ENCODE peak calls at places on chromosomes 13 and 19, in seven cellular contexts. A, J, D, T, L, F and B are unnamed samples.

GRCh38 chr19:33778089-33778791 is 18.4 kb upstream of the KCTD15 start:
- DNase-seq in F (peak; percentile 99), T (peak; percentile 98), A (peak; percentile 47), D (peak; percentile 54), J (no peak), L (peak; percentile 88), B (peak; percentile 81)

GRCh38 chr19:43667524-43668405 is 2.2 kb downstream of the PLAUR start:
- DNase-seq in A (no peak), F (peak; percentile 47), D (no peak), T (no peak), L (peak; percentile 76), J (no peak), B (peak; percentile 99)

GRCh38 chr19:4069331-4069959 is 2.7 kb upstream of the ZBTB7A start:
- DNase-seq in A (no peak), F (no peak), D (no peak), T (no peak), J (no peak), L (no peak), B (no peak)

GRCh38 chr19:35000647-35001501 is 751 bp downstream of the GRAMD1A start:
- DNase-seq in T (peak; percentile 53), F (no peak), J (no peak), L (no peak), A (no peak), D (peak; percentile 59), B (peak; percentile 72)

GRCh38 chr19:55210120-55210493 is 806 bp upstream of the PTPRH start:
- DNase-seq in F (no peak), A (no peak), J (no peak), L (no peak), T (no peak), D (peak; percentile 91), B (no peak)

GRCh38 chr13:48750588-48751383 is 97.1 kb downstream of the CYSLTR2 start:
- DNase-seq in T (no peak), A (peak; percentile 22), F (no peak), D (no peak), J (no peak), L (peak; percentile 82), B (peak; percentile 62)

GRCh38 chr19:14369399-14370168 is 11.7 kb upstream of the ADGRE5 start:
- DNase-seq in L (no peak), F (no peak), J (no peak), D (no peak), A (no peak), T (no peak), B (no peak)

GRCh38 chr19:54464044-54464623 is 556 bp upstream of the LENG9 start:
- DNase-seq in F (peak; percentile 95), T (peak; percentile 75), L (peak; percentile 92), D (peak; percentile 96), A (peak; percentile 67), J (peak; percentile 98), B (peak; percentile 87)

GRCh38 chr13:62085337-62085736 is 669.7 kb upstream of the PCDH20 start:
- DNase-seq in J (no peak), F (no peak), T (no peak), L (no peak), A (no peak), D (no peak), B (no peak)
- TF ChIP-seq EP300 in J (no peak), F (no peak), T (no peak), L (no peak), A (no peak), D (no peak), B (no peak)

DNA sequence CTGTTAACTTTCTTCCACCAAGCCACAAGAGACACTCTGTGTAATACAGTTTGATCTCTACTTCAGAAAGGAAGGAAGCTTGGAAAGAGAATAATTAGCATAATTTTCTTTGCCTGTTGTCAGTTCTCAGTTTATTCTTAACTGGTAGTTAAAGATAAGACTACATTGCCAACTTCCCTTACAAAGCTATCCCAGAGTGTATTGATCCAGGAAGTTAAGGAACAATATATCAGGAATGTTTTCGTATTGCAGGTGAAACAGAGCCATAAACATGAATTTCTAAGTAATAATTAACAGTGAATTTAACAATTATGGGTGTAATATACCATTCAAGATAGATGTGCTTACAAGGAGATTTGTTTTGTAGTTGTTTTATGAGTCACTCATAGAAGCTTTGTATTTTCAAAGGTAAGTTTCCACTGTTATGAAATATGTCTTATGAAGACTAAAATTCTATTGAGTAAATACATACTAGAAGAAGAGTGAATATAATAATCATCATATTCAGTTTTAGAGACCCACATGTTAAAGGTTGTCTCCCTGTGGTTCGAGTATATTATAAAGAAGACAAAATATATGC is 88.4 kb upstream of the KLF5 start:
- DNase-seq in L (no peak), F (no peak), A (no peak), J (no peak), T (no peak), D (no peak), B (no peak)
- H3K27ac ChIP-seq in L (no peak overlapping the region), F (no peak overlapping the region), A (no peak overlapping the region), J (no peak overlapping the region), T (no peak overlapping the region), D (no peak overlapping the region), B (no peak overlapping the region)

GRCh38 chr13:95643814-95644598 is 500 bp downstream of the DZIP1 start:
- DNase-seq in L (no peak), T (peak; percentile 80), J (no peak), A (no peak), D (peak; percentile 2), F (peak; percentile 88), B (no peak)

GRCh38 chr13:95643009-95643408 is 1.5 kb downstream of the DZIP1 start:
- DNase-seq in T (peak; percentile 17), A (no peak), D (no peak), F (no peak), L (no peak), J (no peak), B (no peak)

GRCh38 chr13:95641961-95642621 is 2.4 kb downstream of the DZIP1 start:
- DNase-seq in A (no peak), D (peak; percentile 44), J (no peak), L (peak; percentile 77), F (peak; percentile 81), T (peak; percentile 77), B (peak; percentile 65)

GRCh38 chr13:95643471-95643813 is 1.1 kb downstream of the DZIP1 start:
- DNase-seq in T (peak; percentile 57), A (no peak), D (peak; percentile 6), J (no peak), L (no peak), F (no peak), B (peak; percentile 9)

GRCh38 chr13:95644611-95645052 is at the start of gene DZIP1:
- DNase-seq in L (peak; percentile 94), D (peak; percentile 75), F (no peak), T (peak; percentile 90), A (peak; percentile 56), J (peak; percentile 84), B (peak; percentile 90)
- TF ChIP-seq EP300 in L (no peak), D (no peak), F (no peak), T (no peak), A (peak; percentile 31), J (no peak), B (no peak)

GRCh38 chr19:48772503-48772953 is 17.2 kb downstream of the FGF21 start:
- DNase-seq in L (no peak), T (no peak), D (peak; percentile 94), A (no peak), J (no peak), F (no peak), B (no peak)
- H3K27ac ChIP-seq in L (no peak overlapping the region), T (no peak overlapping the region), D (peak overlapping the region; percentile 57), A (no peak overlapping the region), J (no peak overlapping the region), F (no peak overlapping the region), B (no peak overlapping the region)

GRCh38 chr13:34620073-34620858 is 321.8 kb upstream of the NBEA start:
- DNase-seq in T (peak; percentile 37), L (no peak), D (no peak), A (no peak), F (no peak), J (no peak), B (no peak)
- TF ChIP-seq EP300 in T (no peak), L (no peak), D (no peak), A (no peak), F (no peak), J (no peak), B (no peak)

DNA sequence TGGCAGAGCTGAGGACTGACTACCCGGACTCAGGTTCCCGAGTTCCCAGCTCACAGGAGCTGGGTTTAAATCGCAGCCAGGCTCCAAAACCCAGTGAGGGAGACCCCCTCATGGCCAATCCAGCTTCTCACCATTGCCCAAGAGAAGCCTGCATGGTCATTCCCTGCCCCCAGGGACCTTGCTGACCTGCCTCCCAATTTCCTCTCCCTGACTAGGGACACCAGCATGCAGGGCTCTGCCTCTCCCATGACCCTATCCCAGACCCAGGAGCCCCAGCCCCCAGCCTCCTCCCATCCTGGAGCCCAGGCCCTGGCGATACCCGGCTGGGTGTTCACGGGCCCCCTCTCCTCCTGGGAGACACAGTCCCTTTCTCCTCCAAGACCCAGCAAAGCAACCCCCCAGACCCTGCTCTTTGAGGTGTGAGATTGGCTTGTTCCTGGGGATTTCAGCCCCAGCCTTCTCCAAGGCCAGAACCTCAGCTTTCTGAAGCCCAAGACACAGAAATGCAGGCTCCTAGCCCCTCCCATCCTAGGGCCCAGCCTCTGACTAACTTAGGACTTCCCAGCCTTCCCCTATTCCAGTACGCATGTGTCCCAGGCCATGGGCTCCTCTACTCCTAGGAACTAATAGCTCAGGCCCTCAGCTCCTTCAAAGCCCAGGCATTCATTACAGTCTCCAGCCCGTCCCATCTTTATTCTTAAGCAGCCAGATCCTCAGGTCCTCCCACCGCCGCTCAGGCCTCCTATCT is 1.1 kb downstream of the GYS1 start:
- DNase-seq in D (no peak), L (peak; percentile 88), T (peak; percentile 59), F (no peak), A (peak; percentile 45), J (no peak), B (peak; percentile 52)
- H3K27ac ChIP-seq in D (peak overlapping the region; percentile 78), L (peak overlapping the region; percentile 88), T (peak overlapping the region; percentile 82), F (no peak overlapping the region), A (peak overlapping the region; percentile 99), J (peak overlapping the region; percentile 95), B (peak overlapping the region; percentile 86)

GRCh38 chr19:17260842-17261325 is 3.7 kb downstream of the USHBP1 start:
- DNase-seq in A (peak; percentile 43), F (peak; percentile 95), T (peak; percentile 87), L (peak; percentile 89), D (peak; percentile 82), J (no peak), B (peak; percentile 56)
- TF ChIP-seq EP300 in A (no peak), F (no peak), T (no peak), L (no peak), D (no peak), J (no peak), B (no peak)